ENCODE peak calls at places on chromosomes 12 and 14, in nine cellular contexts. H is HCT116, Q is stomach, M is prostate gland, X is ovary, A is Peyer's patch, W is tibial nerve, T is spleen, L is HepG2. I is an unnamed sample. For H3K4me1, the result is how much of the 10 kb centered on the place peaks cover.

GRCh38 chr12:95959107-95959506 is 16.0 kb downstream of the AMDHD1 start:
- DNase-seq in H (peak), Q (no peak), M (no peak), X (no peak), A (no peak), W (no peak), T (no peak), L (peak), I (no peak)

GRCh38 chr12:68121143-68121542 is 38.4 kb downstream of the IFNG start:
- DNase-seq in H (no peak), Q (no peak), M (no peak), X (no peak), A (no peak), W (no peak), T (no peak), L (no peak), I (no peak)

GRCh38 chr14:86961106-86961716 is 1031.8 kb downstream of the GALC start:
- DNase-seq in H (no peak), Q (no peak), M (no peak), X (no peak), A (no peak), W (no peak), T (no peak), L (peak), I (peak)

GRCh38 chr14:49849213-49849847 is 3.3 kb downstream of the NEMF start:
- DNase-seq in H (no peak), Q (no peak), M (no peak), X (no peak), A (no peak), W (no peak), T (no peak), L (no peak), I (no peak)

GRCh38 chr14:60064491-60065072 is 27.1 kb upstream of the PCNX4 start:
- DNase-seq in H (peak), Q (no peak), M (no peak), X (no peak), A (no peak), W (no peak), T (no peak), L (peak), I (no peak)

GRCh38 chr14:68621400-68622365 is 171.2 kb downstream of the ZFP36L1 start:
- DNase-seq in H (no peak), Q (no peak), M (no peak), X (no peak), A (no peak), W (no peak), T (no peak), L (no peak), I (no peak)

GRCh38 chr12:75850751-75851462 is 180.7 kb downstream of the PHLDA1 start:
- DNase-seq in H (no peak), Q (no peak), M (no peak), X (no peak), A (no peak), W (no peak), T (no peak), L (no peak), I (no peak)

GRCh38 chr12:131084341-131085011 is 130.8 kb downstream of the ADGRD1 start:
- DNase-seq in H (no peak), Q (no peak), M (no peak), X (peak), A (no peak), W (peak), T (no peak), L (no peak), I (no peak)

GRCh38 chr12:32708926-32709325 is 29.8 kb downstream of the DNM1L start:
- DNase-seq in H (no peak), Q (no peak), M (no peak), X (no peak), A (no peak), W (no peak), T (no peak), L (no peak), I (no peak)

GRCh38 chr12:67892289-67892688 is 97.0 kb upstream of the IFNG-AS1 start:
- DNase-seq in H (no peak), Q (no peak), M (no peak), X (no peak), A (no peak), W (no peak), T (no peak), L (no peak), I (no peak)

GRCh38 chr12:14773685-14774073 is 29.6 kb downstream of the WBP11 start:
- DNase-seq in H (no peak), Q (no peak), M (no peak), X (no peak), A (peak), W (no peak), T (peak), L (no peak), I (no peak)

GRCh38 chr14:35320472-35320871 is 28.3 kb downstream of the PSMA6 start:
- DNase-seq in H (no peak), Q (no peak), M (no peak), X (no peak), A (no peak), W (no peak), T (no peak), L (no peak), I (no peak)

GRCh38 chr14:105423488-105424195 is 4.0 kb downstream of the MTA1 start:
- DNase-seq in H (no peak), Q (no peak), M (no peak), X (no peak), A (no peak), W (no peak), T (no peak), L (no peak), I (no peak)

GRCh38 chr12:120076651-120077050 is 39.9 kb downstream of the RAB35 start:
- DNase-seq in H (no peak), Q (no peak), M (no peak), X (no peak), A (no peak), W (no peak), T (peak), L (no peak), I (no peak)

GRCh38 chr12:6724409-6724797 is 557 bp downstream of the COPS7A start:
- DNase-seq in H (no peak), Q (peak), M (peak), X (no peak), A (peak), W (no peak), T (peak), L (peak), I (peak)

GRCh38 chr12:89354630-89354931 is 2.3 kb upstream of the DUSP6 start:
- DNase-seq in H (no peak), Q (no peak), M (no peak), X (no peak), A (no peak), W (no peak), T (no peak), L (no peak), I (peak)

GRCh38 chr14:75720828-75721227 is 59.8 kb downstream of the TTLL5 start:
- DNase-seq in H (no peak), Q (peak), M (peak), X (peak), A (no peak), W (peak), T (no peak), L (no peak), I (peak)

GRCh38 chr14:104076743-104077142 is 8.8 kb upstream of the ASPG start:
- DNase-seq in H (no peak), Q (no peak), M (no peak), X (no peak), A (no peak), W (no peak), T (no peak), L (no peak), I (no peak)

GRCh38 chr12:56993346-56993745 is 13.0 kb downstream of the ZBTB39 start:
- DNase-seq in H (no peak), Q (no peak), M (no peak), X (no peak), A (no peak), W (no peak), T (no peak), L (no peak), I (no peak)

GRCh38 chr12:108849653-108850052 is 7.7 kb downstream of the SSH1 start:
- DNase-seq in H (no peak), Q (no peak), M (no peak), X (no peak), A (no peak), W (no peak), T (peak), L (no peak), I (no peak)

GRCh38 chr14:103504991-103505565 is 17.6 kb downstream of the CKB start:
- DNase-seq in H (no peak), Q (no peak), M (no peak), X (no peak), A (no peak), W (no peak), T (no peak), L (no peak), I (no peak)

GRCh38 chr14:104137297-104138097 is 890 bp upstream of the KIF26A start:
- DNase-seq in H (no peak), Q (peak), M (no peak), X (peak), A (peak), W (peak), T (peak), L (peak), I (peak)

GRCh38 chr14:75711796-75712211 is 50.8 kb downstream of the TTLL5 start:
- DNase-seq in H (peak), Q (peak), M (peak), X (peak), A (no peak), W (no peak), T (no peak), L (peak), I (peak)

GRCh38 chr14:77203611-77204456 is 22.2 kb downstream of the TMEM63C start:
- DNase-seq in H (no peak), Q (no peak), M (no peak), X (no peak), A (no peak), W (no peak), T (no peak), L (no peak), I (no peak)

GRCh38 chr12:11797317-11797913 is 147.9 kb downstream of the ETV6 start:
- DNase-seq in H (no peak), Q (peak), M (no peak), X (no peak), A (no peak), W (no peak), T (no peak), L (peak), I (no peak)

GRCh38 chr12:101209319-101210302 is at the start of gene SLC5A8:
- DNase-seq in H (no peak), Q (no peak), M (peak), X (peak), A (no peak), W (no peak), T (no peak), L (no peak), I (no peak)

GRCh38 chr14:105840266-105841021 is 314.1 kb downstream of the TMEM121 start:
- DNase-seq in H (no peak), Q (no peak), M (no peak), X (no peak), A (peak), W (no peak), T (peak), L (no peak), I (no peak)

GRCh38 chr14:45201908-45202307 is 51.1 kb downstream of the MIS18BP1 start:
- DNase-seq in H (no peak), Q (no peak), M (no peak), X (no peak), A (no peak), W (no peak), T (no peak), L (peak), I (no peak)

GRCh38 chr12:61915420-61915819 is 344.8 kb upstream of the USP15 start:
- DNase-seq in H (no peak), Q (no peak), M (no peak), X (no peak), A (no peak), W (no peak), T (no peak), L (peak), I (no peak)

GRCh38 chr14:98288825-98289224 is 983.2 kb downstream of the BCL11B start:
- DNase-seq in H (no peak), Q (no peak), M (no peak), X (no peak), A (no peak), W (no peak), T (no peak), L (no peak), I (no peak)
- H3K4me1 ChIP-seq in H (under half), Q (under half), M (under half), X (under half), A (under half), W (under half), T (under half), L (under half), I (under half)

DNA sequence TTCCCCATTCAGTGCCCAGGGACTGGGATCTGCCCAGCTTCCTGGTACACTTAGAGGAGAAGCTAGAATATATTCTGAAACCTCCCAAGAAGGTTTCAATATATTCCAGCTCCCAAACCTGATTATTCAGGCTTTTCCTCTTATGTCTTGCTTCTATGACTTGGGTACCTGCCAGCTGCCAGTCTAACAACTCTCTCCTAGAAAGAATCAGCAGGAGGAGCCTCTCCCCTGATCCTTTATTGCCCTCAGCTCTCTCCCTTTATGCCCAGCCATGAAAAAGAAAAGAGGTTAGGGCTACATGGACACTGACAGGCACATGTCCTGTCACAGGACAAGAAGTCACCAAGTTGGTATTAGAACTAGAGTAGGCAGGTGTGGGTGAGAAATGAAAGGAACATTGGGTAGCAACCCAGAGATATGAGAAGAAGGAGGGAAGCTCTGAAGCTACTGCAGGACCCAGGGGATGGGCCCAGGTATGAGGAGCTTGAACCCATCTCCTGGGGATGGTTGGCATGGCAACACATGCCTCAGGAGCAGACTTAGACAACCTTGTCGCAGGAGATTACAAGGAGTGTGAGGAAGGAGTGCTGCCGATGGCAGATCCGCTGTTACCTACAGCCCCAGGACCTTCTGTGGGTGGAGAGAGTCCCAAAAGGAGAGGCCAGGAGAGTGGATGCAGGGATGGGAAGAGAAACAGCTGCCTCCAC is 2.0 kb upstream of the CACNB3 start:
- DNase-seq in H (no peak), Q (peak), M (peak), X (no peak), A (no peak), W (no peak), T (no peak), L (no peak), I (no peak)
- H3K4me3 ChIP-seq in H (peak), Q (peak), M (no peak), X (peak), A (peak), W (peak), T (peak), L (peak), I (no peak)

GRCh38 chr14:99674776-99675175 is 9.3 kb upstream of the CYP46A1 start:
- DNase-seq in H (no peak), Q (no peak), M (no peak), X (no peak), A (no peak), W (no peak), T (peak), L (no peak), I (no peak)

GRCh38 chr14:99673328-99674063 is 10.6 kb upstream of the CYP46A1 start:
- DNase-seq in H (no peak), Q (no peak), M (no peak), X (no peak), A (no peak), W (no peak), T (peak), L (no peak), I (no peak)

GRCh38 chr14:99674064-99674650 is 9.9 kb upstream of the CYP46A1 start:
- DNase-seq in H (no peak), Q (no peak), M (no peak), X (no peak), A (no peak), W (no peak), T (peak), L (no peak), I (no peak)

GRCh38 chr14:99671230-99672224 is 12.6 kb upstream of the CYP46A1 start:
- DNase-seq in H (no peak), Q (no peak), M (no peak), X (no peak), A (no peak), W (no peak), T (peak), L (peak), I (no peak)

DNA sequence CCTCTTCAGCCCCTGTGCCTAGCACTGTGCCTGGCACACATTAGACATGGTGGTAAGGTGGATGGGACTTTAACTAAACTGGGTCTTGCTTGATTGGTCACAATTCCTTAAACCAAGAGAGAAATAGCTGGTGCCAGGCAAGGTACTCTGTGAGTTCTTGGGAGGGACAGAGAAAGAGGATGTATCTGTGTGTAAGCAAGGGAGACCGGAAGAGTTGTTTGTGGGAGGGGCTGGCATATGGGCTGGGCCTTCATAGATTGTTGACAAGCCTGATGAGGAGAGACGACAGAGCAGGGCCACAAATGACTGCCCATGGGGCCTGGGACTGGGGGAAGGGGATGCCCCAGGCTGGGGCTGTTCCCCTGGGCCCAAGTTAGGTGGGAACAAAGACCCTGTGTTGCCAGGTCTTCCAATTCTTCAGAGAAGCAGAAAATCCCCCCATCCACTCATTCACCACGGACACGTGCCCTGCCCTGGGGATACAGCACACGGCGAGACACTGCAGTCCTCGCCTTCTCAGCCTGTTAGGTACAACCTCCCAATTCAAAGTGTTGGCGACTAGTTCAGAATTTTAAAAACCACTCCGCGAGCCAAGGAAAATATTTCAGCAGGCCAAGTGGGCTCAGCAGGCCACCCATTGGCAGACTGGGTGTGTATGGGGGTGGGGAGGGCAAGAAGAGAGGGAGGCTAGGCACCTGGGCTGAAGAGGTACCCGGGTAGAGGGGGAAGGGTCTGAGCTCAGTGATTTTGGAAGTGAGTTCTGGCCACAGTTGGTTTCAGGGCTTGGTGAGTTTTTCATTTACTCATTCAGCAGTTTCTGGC is 11.4 kb upstream of the CYP46A1 start:
- DNase-seq in H (no peak), Q (no peak), M (no peak), X (no peak), A (no peak), W (no peak), T (peak), L (no peak), I (no peak)
- TF ChIP-seq POLR2A in H (no peak), Q (no peak), M (no peak), X (no peak), A (no peak), W (no peak), T (no peak), L (no peak), I (no peak)

GRCh38 chr14:81042431-81042830 is 87.0 kb downstream of the TSHR start:
- DNase-seq in H (no peak), Q (no peak), M (no peak), X (no peak), A (no peak), W (no peak), T (no peak), L (no peak), I (no peak)
- H3K4me1 ChIP-seq in H (under half), Q (under half), M (under half), X (under half), A (under half), W (under half), T (under half), L (under half), I (under half)

GRCh38 chr14:63624701-63625100 is 17.0 kb downstream of the WDR89 start:
- DNase-seq in H (no peak), Q (no peak), M (no peak), X (no peak), A (no peak), W (no peak), T (no peak), L (no peak), I (no peak)
- H3K4me3 ChIP-seq in H (no peak), Q (no peak), M (no peak), X (no peak), A (no peak), W (no peak), T (no peak), L (no peak), I (no peak)

GRCh38 chr14:100221419-100222218 is 17.3 kb upstream of the YY1 start:
- DNase-seq in H (no peak), Q (peak), M (peak), X (no peak), A (peak), W (no peak), T (peak), L (peak), I (peak)
- TF ChIP-seq POLR2A in H (no peak), Q (no peak), M (no peak), X (no peak), A (no peak), W (no peak), T (no peak), L (peak), I (no peak)

DNA sequence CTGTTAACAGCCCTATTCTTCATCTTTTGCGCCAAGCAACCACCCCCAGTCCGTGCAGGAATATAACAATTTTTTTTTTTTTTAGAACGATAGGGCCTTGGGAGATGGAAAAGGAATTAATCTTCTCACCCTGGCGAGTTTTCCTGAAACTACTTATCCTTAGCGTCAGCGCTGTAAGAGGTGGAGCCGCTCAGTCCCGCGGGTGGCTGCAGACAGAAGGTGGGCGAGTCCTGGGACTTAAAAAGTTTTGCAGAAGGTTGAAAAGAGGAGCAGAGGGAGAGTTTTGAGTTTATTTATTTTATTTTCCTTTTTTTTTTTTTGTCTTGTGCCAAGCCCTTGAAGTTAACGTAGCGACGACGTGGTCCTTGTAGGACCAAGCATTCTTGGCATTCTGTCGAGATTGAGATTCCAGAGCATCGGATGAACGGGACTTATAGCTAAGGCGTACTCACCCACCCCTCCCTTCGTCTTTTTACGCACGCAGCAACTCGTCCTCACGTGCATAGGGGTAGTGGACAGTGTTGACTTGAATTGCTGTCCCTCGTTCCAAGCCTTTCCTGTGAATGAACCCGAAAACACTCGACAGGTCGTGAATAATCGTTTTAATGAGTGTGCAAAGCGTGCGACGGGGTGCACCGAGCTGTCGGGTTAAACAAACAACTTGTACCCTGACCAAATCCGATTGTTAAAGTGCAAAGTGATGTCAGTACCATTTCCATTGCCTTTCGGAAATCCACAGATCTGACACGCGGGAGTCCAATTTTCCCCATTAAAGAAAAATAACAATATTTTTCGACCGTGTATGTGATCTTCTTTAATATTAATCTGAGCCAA is 11.4 kb downstream of the FOXG1 start:
- DNase-seq in H (no peak), Q (no peak), M (no peak), X (no peak), A (no peak), W (no peak), T (no peak), L (no peak), I (no peak)
- H3K4me1 ChIP-seq in H (under half), Q (under half), M (under half), X (under half), A (under half), W (under half), T (under half), L (under half), I (under half)

GRCh38 chr12:4738541-4738940 is 18.3 kb downstream of the GALNT8 start:
- DNase-seq in H (no peak), Q (no peak), M (no peak), X (no peak), A (no peak), W (no peak), T (no peak), L (no peak), I (no peak)

GRCh38 chr12:4736048-4736447 is 15.8 kb downstream of the GALNT8 start:
- DNase-seq in H (no peak), Q (no peak), M (no peak), X (no peak), A (no peak), W (no peak), T (no peak), L (no peak), I (no peak)

GRCh38 chr12:4734625-4735196 is 14.5 kb downstream of the GALNT8 start:
- DNase-seq in H (no peak), Q (no peak), M (no peak), X (no peak), A (no peak), W (no peak), T (no peak), L (no peak), I (no peak)
- H3K4me3 ChIP-seq in H (no peak), Q (no peak), M (no peak), X (no peak), A (no peak), W (no peak), T (no peak), L (no peak), I (no peak)

GRCh38 chr12:27207626-27208413 is 36.3 kb upstream of the STK38L start:
- DNase-seq in H (no peak), Q (no peak), M (no peak), X (no peak), A (no peak), W (no peak), T (no peak), L (no peak), I (peak)
- TF ChIP-seq POLR2A in H (no peak), Q (no peak), M (no peak), X (no peak), A (no peak), W (no peak), T (no peak), L (no peak), I (no peak)